ENCODE peak calls at places on chromosomes 6 and 20, in ten cellular contexts. F is CD14-positive monocyte, E is Panc1, T is MM.1S, C is lung, U is NB4, X is endothelial cell, W is fibroblast of mammary gland, Y is heart right ventricle, A is upper lobe of right lung. J is an unnamed sample.

GRCh38 chr20:63696311-63696627 is 183 bp upstream of the TNFRSF6B start:
- DNase-seq in C (no peak), Y (no peak), W (no peak), X (no peak), U (peak), T (no peak), A (peak), F (peak), E (no peak), J (no peak)

GRCh38 chr20:57653546-57653900 is 33.3 kb upstream of the ZBP1 start:
- DNase-seq in W (no peak), T (no peak), C (no peak), Y (no peak), U (no peak), A (peak), F (no peak), E (no peak), X (peak), J (peak)

GRCh38 chr20:1922786-1923185 is 27.6 kb downstream of the SIRPA start:
- DNase-seq in T (no peak), U (no peak), W (no peak), C (no peak), A (no peak), F (no peak), E (no peak), X (no peak), Y (no peak), J (no peak)

GRCh38 chr6:118660218-118660569 is 8.8 kb upstream of the CEP85L start:
- DNase-seq in A (no peak), T (peak), C (no peak), E (no peak), U (peak), F (no peak), X (no peak), W (no peak), Y (no peak), J (no peak)

GRCh38 chr20:63397946-63398450 is 36.8 kb upstream of the CHRNA4 start:
- DNase-seq in C (no peak), X (no peak), Y (no peak), E (no peak), F (no peak), W (no peak), T (no peak), A (no peak), U (no peak), J (no peak)

GRCh38 chr6:34358389-34358906 is 34.0 kb downstream of the NUDT3 start:
- DNase-seq in F (no peak), A (no peak), W (peak), U (no peak), C (no peak), Y (no peak), X (no peak), E (no peak), T (no peak), J (no peak)

GRCh38 chr6:56714982-56715456 is 72.3 kb upstream of the DST start:
- DNase-seq in C (peak), Y (no peak), E (no peak), U (no peak), T (no peak), F (no peak), X (no peak), A (no peak), W (peak), J (no peak)

GRCh38 chr6:40903456-40903855 is 135.6 kb downstream of the UNC5CL start:
- DNase-seq in A (no peak), C (no peak), X (no peak), T (no peak), E (no peak), U (no peak), F (no peak), Y (no peak), W (peak), J (no peak)

GRCh38 chr20:46022411-46023147 is 6.4 kb upstream of the SLC12A5 start:
- DNase-seq in U (peak), Y (peak), E (no peak), X (peak), W (peak), F (no peak), C (peak), A (peak), T (peak), J (no peak)

GRCh38 chr6:113858605-113859348 is 1.6 kb downstream of the MARCKS start:
- DNase-seq in X (peak), E (no peak), A (peak), C (peak), F (peak), U (peak), W (peak), T (peak), Y (peak), J (peak)

GRCh38 chr6:153963352-153963751 is 75.7 kb upstream of the OPRM1 start:
- DNase-seq in Y (no peak), T (no peak), W (no peak), X (no peak), U (no peak), E (no peak), A (no peak), F (no peak), C (no peak), J (no peak)

GRCh38 chr20:1868856-1869255 is 26.4 kb upstream of the SIRPA start:
- DNase-seq in F (no peak), Y (no peak), U (no peak), A (no peak), C (no peak), T (no peak), E (no peak), X (no peak), W (peak), J (no peak)

GRCh38 chr6:15427360-15428070 is 181.6 kb downstream of the JARID2 start:
- DNase-seq in T (no peak), F (no peak), Y (no peak), C (no peak), X (peak), U (peak), A (no peak), W (peak), E (no peak), J (no peak)

GRCh38 chr6:36443951-36444428 is 1.2 kb downstream of the KCTD20 start:
- DNase-seq in Y (no peak), A (no peak), F (no peak), C (no peak), T (peak), X (peak), U (peak), W (no peak), E (no peak), J (no peak)

GRCh38 chr6:36441307-36441894 is 1.3 kb downstream of the PXT1 start:
- DNase-seq in F (peak), U (peak), W (peak), A (peak), T (peak), C (peak), X (peak), Y (peak), E (peak), J (peak)

GRCh38 chr6:36442083-36442670 is 477 bp downstream of the PXT1 start:
- DNase-seq in Y (no peak), W (no peak), U (no peak), C (no peak), X (no peak), E (no peak), F (no peak), A (no peak), T (no peak), J (no peak)

GRCh38 chr6:36443498-36443844 is 671 bp downstream of the KCTD20 start:
- DNase-seq in E (no peak), X (no peak), T (peak), Y (no peak), A (no peak), F (no peak), W (no peak), C (no peak), U (no peak), J (no peak)

DNA sequence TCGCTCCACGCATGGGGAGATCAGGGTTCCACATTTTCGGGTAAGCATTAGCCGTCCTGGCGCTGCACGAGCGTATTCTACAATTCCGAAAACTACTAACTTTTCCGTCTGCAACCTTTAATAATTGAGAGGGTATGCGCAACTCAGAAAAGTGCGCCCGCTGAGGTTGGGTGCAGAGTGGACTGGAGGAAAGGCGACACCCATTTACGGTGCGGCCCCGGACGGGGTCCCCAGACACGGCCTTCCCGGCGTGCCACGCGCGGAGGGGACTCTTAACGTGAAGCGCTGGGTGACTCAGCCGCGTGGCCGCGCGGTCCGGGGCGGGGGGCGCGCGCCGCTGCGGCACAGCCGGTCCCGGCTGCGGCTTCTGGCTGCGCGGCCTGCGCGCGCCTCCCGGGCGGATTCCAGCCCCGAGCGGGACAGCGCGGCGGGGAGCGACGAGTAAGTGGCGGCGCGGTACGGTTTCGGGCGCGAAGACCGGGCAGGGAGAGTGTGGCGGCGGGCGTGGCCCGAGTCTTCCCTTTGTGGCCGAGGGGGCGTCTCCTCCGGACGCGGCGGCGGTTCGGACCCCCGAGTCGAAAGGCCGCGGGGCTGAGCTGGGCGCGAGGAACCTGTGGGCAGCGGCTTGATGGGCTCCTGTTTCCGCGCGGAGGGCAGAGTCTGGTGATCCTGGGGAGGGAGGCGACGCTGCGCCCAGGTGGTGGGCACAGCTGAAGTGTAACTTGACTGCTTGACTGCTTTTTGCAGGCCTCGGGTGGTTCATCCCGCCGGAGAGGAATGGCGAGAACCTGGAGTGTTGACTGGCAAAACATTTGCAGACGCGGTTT is at the start of the genes KCTD20 and PXT1:
- DNase-seq in Y (peak), C (peak), E (no peak), F (peak), X (peak), U (peak), T (peak), W (peak), A (peak), J (peak)
- TF ChIP-seq CTCF in Y (no peak), C (no peak), E (no peak), F (no peak), X (no peak), U (no peak), T (no peak), W (no peak), A (no peak), J (no peak)

GRCh38 chr20:17794400-17794799 is 94.6 kb downstream of the BANF2 start:
- DNase-seq in W (no peak), F (no peak), E (no peak), Y (no peak), X (no peak), U (no peak), C (no peak), T (no peak), A (no peak), J (no peak)
- TF ChIP-seq CTCF in W (no peak), F (no peak), E (no peak), Y (no peak), X (no peak), U (no peak), C (no peak), T (no peak), A (no peak), J (no peak)

DNA sequence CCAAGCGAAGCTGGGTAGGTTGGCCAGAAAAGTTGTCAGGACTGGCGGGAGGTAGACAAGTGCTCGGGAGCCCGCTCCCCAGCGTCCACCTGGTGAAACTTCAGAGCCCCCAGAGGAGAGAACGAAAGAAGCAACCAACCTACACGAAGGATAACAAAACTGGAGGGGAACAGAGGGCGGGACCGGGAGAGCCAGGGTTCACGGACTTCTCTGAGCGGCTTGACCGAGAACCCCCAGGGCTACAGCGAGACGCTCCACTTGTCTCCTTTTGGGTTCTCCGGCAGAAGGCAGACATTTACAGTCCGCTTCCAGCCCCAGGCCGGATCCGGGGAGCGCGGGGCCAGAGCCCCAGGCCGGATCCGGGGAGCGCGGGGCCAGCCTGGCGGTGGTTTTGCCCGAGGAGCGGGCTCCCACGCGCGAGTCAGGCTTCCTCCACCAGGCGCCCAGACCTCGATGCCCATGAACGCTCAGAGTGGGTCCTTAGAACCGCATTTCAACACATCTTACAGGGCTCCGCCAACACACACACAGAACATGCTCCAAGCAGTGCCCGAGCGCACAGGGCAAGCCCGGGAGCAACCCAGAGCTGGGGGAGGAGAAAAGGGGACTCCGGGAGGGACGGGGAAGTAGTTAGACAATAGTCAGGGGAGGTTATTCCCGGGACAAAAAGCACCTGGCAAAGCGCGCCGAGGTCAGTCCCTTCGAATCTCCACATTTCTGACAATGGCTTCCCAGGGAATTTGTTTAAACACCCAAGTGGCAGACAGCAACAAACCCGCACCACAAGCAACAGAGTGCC is 1.1 kb downstream of the PTPRK start:
- DNase-seq in E (no peak), X (peak), A (peak), F (no peak), U (no peak), T (peak), C (peak), Y (peak), W (peak), J (peak)
- TF ChIP-seq CTCF in E (peak), X (no peak), A (no peak), F (no peak), U (no peak), T (peak), C (no peak), Y (no peak), W (peak), J (peak)

GRCh38 chr6:39791850-39792500 is at the start of gene DAAM2:
- DNase-seq in T (no peak), W (peak), A (peak), X (peak), Y (peak), E (no peak), C (peak), U (no peak), F (no peak), J (peak)
- TF ChIP-seq CTCF in T (no peak), W (peak), A (no peak), X (no peak), Y (no peak), E (no peak), C (no peak), U (no peak), F (no peak), J (no peak)

DNA sequence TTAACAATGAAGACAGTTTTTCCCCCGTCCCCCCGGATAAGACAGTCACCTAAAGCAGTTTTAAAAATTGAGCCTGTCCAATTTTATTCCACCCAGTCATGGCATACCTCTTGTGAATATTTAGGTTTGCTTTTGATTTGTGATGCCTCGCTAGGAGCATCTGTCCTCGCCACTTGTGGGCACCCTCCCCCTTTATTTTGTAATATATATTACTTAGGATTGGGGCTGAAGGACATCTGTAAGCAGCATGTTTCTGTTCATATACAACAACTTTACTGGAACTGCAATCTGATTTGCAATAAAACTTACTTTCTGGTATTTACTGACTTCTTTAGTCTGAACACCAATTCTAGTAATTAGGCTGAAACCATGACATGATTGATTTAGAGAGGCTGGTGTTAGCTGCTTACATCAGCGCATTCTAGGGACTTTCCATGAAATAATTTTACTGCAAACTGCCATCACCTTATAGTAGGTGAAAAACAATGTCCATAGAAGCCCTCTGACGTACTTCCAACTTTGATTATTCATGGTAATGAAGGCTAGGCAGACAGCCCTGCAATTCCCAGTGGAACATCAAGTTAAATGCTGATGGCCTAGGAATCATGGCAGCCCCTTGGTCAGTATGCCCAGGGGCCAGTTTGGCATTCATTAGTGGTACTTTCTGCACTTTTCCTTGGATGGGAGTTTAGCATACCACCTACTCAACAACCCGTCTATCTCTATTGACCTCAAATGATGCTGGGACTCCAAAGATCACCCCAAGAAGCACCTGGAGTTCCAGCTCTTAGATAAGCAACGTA is 132.9 kb upstream of the MCHR2 start:
- DNase-seq in X (no peak), F (no peak), E (no peak), A (no peak), U (no peak), C (no peak), Y (no peak), W (no peak), T (no peak), J (no peak)
- TF ChIP-seq CTCF in X (no peak), F (no peak), E (peak), A (no peak), U (no peak), C (no peak), Y (no peak), W (no peak), T (no peak), J (no peak)

GRCh38 chr6:5814116-5814515 is 192.6 kb downstream of the NRN1 start:
- DNase-seq in W (no peak), T (no peak), F (no peak), X (no peak), E (no peak), Y (no peak), A (no peak), U (no peak), C (no peak), J (no peak)

GRCh38 chr6:5813625-5814027 is 193.1 kb downstream of the NRN1 start:
- DNase-seq in E (no peak), X (no peak), F (no peak), U (no peak), C (no peak), A (no peak), T (peak), W (no peak), Y (no peak), J (no peak)

GRCh38 chr6:5817869-5818268 is 188.9 kb downstream of the NRN1 start:
- DNase-seq in Y (no peak), X (no peak), F (no peak), A (no peak), U (no peak), T (no peak), W (no peak), E (no peak), C (no peak), J (no peak)

DNA sequence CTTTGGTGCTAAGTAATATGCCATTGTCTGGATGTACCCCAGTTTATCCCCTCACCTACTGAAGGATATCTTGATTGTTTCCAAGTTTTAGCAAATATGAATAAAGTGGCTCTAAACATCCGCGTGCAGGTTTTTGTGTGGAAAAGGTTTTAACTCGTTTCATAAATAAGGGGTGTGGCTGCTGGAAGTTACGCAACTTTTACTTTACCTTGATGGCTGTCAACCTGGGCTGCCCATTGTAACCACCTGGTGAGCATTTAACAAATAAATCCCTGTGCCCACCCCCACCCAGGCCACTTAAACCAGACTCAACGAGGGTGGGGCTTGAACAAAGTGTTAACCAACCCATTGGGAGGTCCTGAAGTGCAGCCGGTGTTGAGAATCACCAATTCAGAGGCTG is 187.8 kb downstream of the NRN1 start:
- DNase-seq in Y (no peak), U (no peak), E (no peak), C (no peak), A (no peak), X (no peak), T (no peak), F (no peak), W (no peak), J (no peak)
- TF ChIP-seq CTCF in Y (no peak), U (no peak), E (no peak), C (no peak), A (no peak), X (no peak), T (no peak), F (no peak), W (no peak), J (no peak)

DNA sequence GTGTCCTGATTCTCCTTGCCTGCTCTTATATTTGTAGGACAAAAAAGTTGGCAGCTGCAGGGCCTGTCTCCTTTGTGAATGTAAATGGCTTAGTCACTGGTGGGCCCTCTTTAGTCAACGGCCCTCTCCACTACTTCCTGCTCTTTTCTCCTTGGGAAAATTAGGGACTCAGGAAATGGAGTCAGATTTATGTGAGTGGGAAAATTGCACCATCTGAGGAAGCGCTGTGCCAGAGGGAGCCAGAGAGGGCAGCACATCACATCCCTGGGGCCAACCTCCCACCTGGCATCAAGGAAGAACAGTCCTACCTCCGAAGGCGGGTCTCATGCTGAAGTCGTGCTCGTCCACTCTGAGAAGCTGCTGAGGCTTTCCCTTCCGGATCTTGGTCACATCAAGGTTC is 15.6 kb downstream of the GABRR2 start:
- DNase-seq in T (no peak), X (no peak), F (no peak), A (no peak), U (no peak), E (no peak), C (no peak), Y (no peak), W (peak), J (no peak)
- TF ChIP-seq CTCF in T (peak), X (no peak), F (no peak), A (no peak), U (peak), E (peak), C (no peak), Y (no peak), W (peak), J (no peak)

GRCh38 chr6:144095134-144096002 is at the start of gene SF3B5:
- DNase-seq in E (peak), X (peak), A (peak), Y (peak), U (peak), T (peak), W (peak), F (peak), C (peak), J (peak)
- TF ChIP-seq CTCF in E (no peak), X (no peak), A (no peak), Y (no peak), U (no peak), T (no peak), W (no peak), F (no peak), C (no peak), J (peak)